ENCODE peak calls at places on chromosomes 1 and 21, in eight cellular contexts. B is AG08395, E is HL-60, Q is stomach, L is lower leg skin, U is T-cell, R is Daoy, D is hippocampal formation. C is an unnamed sample.

GRCh38 chr21:34808569-34809204 is 139.9 kb downstream of the CLIC6 start:
- DNase-seq in B (peak; percentile 54), E (no peak), Q (no peak), L (peak; percentile 79), U (no peak), R (peak; percentile 87), D (no peak), C (no peak)

GRCh38 chr1:183024352-183025337 is 1.4 kb downstream of the LAMC1 start:
- DNase-seq in B (no peak), E (no peak), Q (no peak), L (no peak), U (no peak), R (no peak), D (no peak), C (no peak)

GRCh38 chr1:214327519-214327918 is 46.6 kb downstream of the SMYD2 start:
- DNase-seq in B (no peak), E (no peak), Q (no peak), L (no peak), U (no peak), R (no peak), D (no peak), C (no peak)

GRCh38 chr1:6426321-6426971 is 1.9 kb downstream of the ESPN start:
- DNase-seq in B (no peak), E (no peak), Q (no peak), L (no peak), U (no peak), R (no peak), D (no peak), C (no peak)

GRCh38 chr1:55965981-55966461 is 613.3 kb downstream of the PLPP3 start:
- DNase-seq in B (no peak), E (no peak), Q (no peak), L (no peak), U (no peak), R (no peak), D (no peak), C (no peak)

GRCh38 chr1:30718636-30719405 is 4.6 kb downstream of the MATN1 start:
- DNase-seq in B (peak; percentile 64), E (peak; percentile 97), Q (peak; percentile 81), L (peak; percentile 97), U (peak; percentile 75), R (peak; percentile 99), D (peak; percentile 84), C (peak; percentile 84)

GRCh38 chr21:15272591-15272990 is 207.8 kb upstream of the NRIP1 start:
- DNase-seq in B (no peak), E (no peak), Q (no peak), L (no peak), U (no peak), R (no peak), D (no peak), C (no peak)

GRCh38 chr1:33274446-33274845 is 18.2 kb downstream of the ZNF362 start:
- DNase-seq in B (no peak), E (no peak), Q (no peak), L (no peak), U (no peak), R (no peak), D (no peak), C (no peak)

GRCh38 chr1:7390604-7391000 is 380.5 kb upstream of the VAMP3 start:
- DNase-seq in B (no peak), E (no peak), Q (peak; percentile 10), L (peak; percentile 56), U (no peak), R (no peak), D (no peak), C (no peak)

GRCh38 chr1:197911857-197912696 is 5.1 kb upstream of the LHX9 start:
- DNase-seq in B (no peak), E (no peak), Q (no peak), L (no peak), U (no peak), R (peak; percentile 34), D (no peak), C (no peak)

GRCh38 chr1:168303716-168304540 is 23.3 kb downstream of the TBX19 start:
- DNase-seq in B (no peak), E (no peak), Q (no peak), L (no peak), U (no peak), R (no peak), D (no peak), C (peak; percentile 53)

GRCh38 chr1:214494706-214495105 is 56.7 kb downstream of the PTPN14 start:
- DNase-seq in B (no peak), E (no peak), Q (no peak), L (no peak), U (no peak), R (peak; percentile 27), D (no peak), C (peak; percentile 77)

GRCh38 chr1:31605908-31606427 is 11.5 kb upstream of the HCRTR1 start:
- DNase-seq in B (no peak), E (no peak), Q (peak; percentile 16), L (peak; percentile 70), U (no peak), R (peak; percentile 77), D (no peak), C (no peak)

GRCh38 chr1:230413061-230413460 is 13.1 kb downstream of the PGBD5 start:
- DNase-seq in B (no peak), E (no peak), Q (no peak), L (no peak), U (no peak), R (no peak), D (no peak), C (no peak)